ENCODE peak calls at places on chromosomes 2 and 18, in five cellular contexts. One of them, this sample, is unnamed.
A peak's percentile ranks its signal among the peaks of the same experiment; 100 is the strongest.

GRCh38 chr18:58221060-58221725 is 177.2 kb downstream of the NEDD4L start:
- DNase-seq in GM12878: no peak
- DNase-seq in H1: peak; percentile 39
- DNase-seq in HepG2: peak; percentile 81
- DNase-seq in K562: peak; percentile 88
- DNase-seq in this sample: no peak

GRCh38 chr2:182952741-182953450 is 85.4 kb downstream of the NCKAP1 start:
- DNase-seq in GM12878: no peak
- DNase-seq in H1: no peak
- DNase-seq in HepG2: no peak
- DNase-seq in K562: no peak
- DNase-seq in this sample: no peak

GRCh38 chr2:231127480-231127879 is 2.6 kb upstream of the HTR2B start:
- DNase-seq in GM12878: no peak
- DNase-seq in H1: no peak
- DNase-seq in HepG2: no peak
- DNase-seq in K562: no peak
- DNase-seq in this sample: no peak

GRCh38 chr2:50951416-50951815 is 80.5 kb downstream of the NRXN1 start:
- DNase-seq in GM12878: no peak
- DNase-seq in H1: no peak
- DNase-seq in HepG2: no peak
- DNase-seq in K562: no peak
- DNase-seq in this sample: no peak

GRCh38 chr2:72859831-72860262 is 27.4 kb upstream of the SPR start:
- DNase-seq in GM12878: no peak
- DNase-seq in H1: no peak
- DNase-seq in HepG2: peak; percentile 77
- DNase-seq in K562: peak; percentile 53
- DNase-seq in this sample: peak; percentile 78

GRCh38 chr18:9614401-9615279 is at the start of gene PPP4R1:
- DNase-seq in GM12878: no peak
- DNase-seq in H1: peak; percentile 53
- DNase-seq in HepG2: peak; percentile 33
- DNase-seq in K562: peak; percentile 91
- DNase-seq in this sample: peak; percentile 87

GRCh38 chr2:62406573-62407043 is 99.4 kb downstream of the TMEM17 start:
- DNase-seq in GM12878: peak; percentile 77
- DNase-seq in H1: no peak
- DNase-seq in HepG2: peak; percentile 57
- DNase-seq in K562: no peak
- DNase-seq in this sample: no peak

GRCh38 chr2:72183466-72183865 is 35.8 kb upstream of the CYP26B1 start:
- DNase-seq in GM12878: no peak
- DNase-seq in H1: no peak
- DNase-seq in HepG2: no peak
- DNase-seq in K562: no peak
- DNase-seq in this sample: no peak

GRCh38 chr2:176638167-176639015 is 369.1 kb downstream of the MTX2 start:
- DNase-seq in GM12878: no peak
- DNase-seq in H1: no peak
- DNase-seq in HepG2: peak; percentile 15
- DNase-seq in K562: peak; percentile 78
- DNase-seq in this sample: peak; percentile 59

GRCh38 chr18:48059363-48060109 is 129.1 kb upstream of the SMAD2 start:
- DNase-seq in GM12878: no peak
- DNase-seq in H1: no peak
- DNase-seq in HepG2: no peak
- DNase-seq in K562: no peak
- DNase-seq in this sample: peak; percentile 40
- TF ChIP-seq MAX in GM12878: no peak
- TF ChIP-seq MAX in H1: no peak
- TF ChIP-seq MAX in HepG2: no peak
- TF ChIP-seq MAX in K562: no peak
- TF ChIP-seq MAX in this sample: no peak

GRCh38 chr2:163735692-163736432 is at the start of gene FIGN:
- DNase-seq in GM12878: no peak
- DNase-seq in H1: peak; percentile 70
- DNase-seq in HepG2: peak; percentile 75
- DNase-seq in K562: no peak
- DNase-seq in this sample: peak; percentile 80
- TF ChIP-seq CREB1 in GM12878: no peak
- TF ChIP-seq CREB1 in H1: no peak
- TF ChIP-seq CREB1 in HepG2: no peak
- TF ChIP-seq CREB1 in K562: no peak
- TF ChIP-seq CREB1 in this sample: no peak

GRCh38 chr18:68428026-68428425 is 286.9 kb downstream of the TMX3 start:
- DNase-seq in GM12878: no peak
- DNase-seq in H1: no peak
- DNase-seq in HepG2: no peak
- DNase-seq in K562: no peak
- DNase-seq in this sample: no peak
- TF ChIP-seq ATF2 in GM12878: no peak
- TF ChIP-seq ATF2 in H1: no peak
- TF ChIP-seq ATF2 in HepG2: no peak
- TF ChIP-seq ATF2 in K562: no peak
- TF ChIP-seq ATF2 in this sample: no peak

DNA sequence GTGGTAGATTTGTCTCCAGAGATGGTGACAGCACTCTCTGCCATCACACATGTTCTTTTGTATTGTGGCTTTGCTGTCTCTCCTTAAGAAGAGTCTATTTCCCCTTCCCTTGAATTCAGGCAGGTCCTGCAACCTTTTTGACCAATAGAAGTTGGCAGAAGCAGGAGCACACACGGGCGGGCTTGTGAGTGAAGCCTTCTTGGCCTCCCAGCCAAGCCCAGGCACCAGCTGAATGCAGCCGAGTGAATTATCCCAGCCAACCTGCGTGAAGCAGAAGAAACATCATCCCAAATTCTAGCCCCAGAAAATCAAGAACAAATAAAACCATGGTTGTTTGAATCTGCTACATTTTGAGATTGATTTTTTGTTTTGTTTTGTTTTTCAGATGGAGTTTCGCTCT is 107.7 kb upstream of the COPS8 start:
- DNase-seq in GM12878: no peak
- DNase-seq in H1: no peak
- DNase-seq in HepG2: no peak
- DNase-seq in K562: no peak
- DNase-seq in this sample: no peak
- TF ChIP-seq MAX in GM12878: no peak
- TF ChIP-seq MAX in H1: no peak
- TF ChIP-seq MAX in HepG2: no peak
- TF ChIP-seq MAX in K562: no peak
- TF ChIP-seq MAX in this sample: no peak

DNA sequence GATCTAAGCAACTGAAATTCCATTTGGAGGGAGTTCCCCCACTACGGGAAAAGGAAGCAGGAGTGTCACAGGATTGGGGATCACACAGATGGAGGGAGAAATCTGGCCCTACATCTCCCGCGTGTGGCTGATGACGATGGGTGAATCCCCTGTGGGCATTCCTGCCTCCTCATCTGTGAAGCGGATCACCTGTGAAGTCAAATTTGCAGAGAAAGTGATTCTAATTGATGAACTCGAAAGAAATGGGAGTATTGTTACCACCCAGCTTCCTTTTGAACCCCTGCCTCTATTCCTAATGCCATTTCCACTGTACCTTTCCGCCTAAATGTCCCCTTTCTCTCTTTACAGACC is 92.0 kb downstream of the CMPK2 start:
- DNase-seq in GM12878: no peak
- DNase-seq in H1: no peak
- DNase-seq in HepG2: no peak
- DNase-seq in K562: no peak
- DNase-seq in this sample: no peak
- TF ChIP-seq CREB1 in GM12878: no peak
- TF ChIP-seq CREB1 in H1: no peak
- TF ChIP-seq CREB1 in HepG2: no peak
- TF ChIP-seq CREB1 in K562: no peak
- TF ChIP-seq CREB1 in this sample: no peak

This sample was measured in WTC11.